ENCODE peak calls at places on chromosomes 4 and X, in ten cellular contexts. B is endodermal cell, J is neuronal stem cell, Z is spleen, V is IMR-90, U is lung, K is heart left ventricle, P is adipocyte, T is upper lobe of right lung, W is mucosa of descending colon. D is an unnamed sample. For H3K36me3, the result is how much of the 10 kb centered on the place peaks cover.

GRCh38 chrX:23887448-23887847 is 20.3 kb downstream of the APOO start:
- DNase-seq in B (no peak), J (no peak), Z (no peak), V (no peak), U (no peak), K (no peak), P (no peak), T (no peak), W (no peak), D (no peak)

GRCh38 chr4:124183926-124184325 is 528.6 kb downstream of the ANKRD50 start:
- DNase-seq in B (no peak), J (no peak), Z (no peak), V (peak), U (no peak), K (no peak), P (peak), T (no peak), W (no peak), D (peak)

GRCh38 chr4:95547708-95548471 is 883 bp downstream of the UNC5C start:
- DNase-seq in B (peak), J (peak), Z (no peak), V (no peak), U (no peak), K (peak), P (peak), T (no peak), W (peak), D (no peak)

GRCh38 chr4:40594261-40595178 is 35.1 kb downstream of the RBM47 start:
- DNase-seq in B (no peak), J (no peak), Z (no peak), V (peak), U (no peak), K (no peak), P (peak), T (no peak), W (no peak), D (peak)

GRCh38 chr4:80138556-80139538 is 58.5 kb upstream of the PRDM8 start:
- DNase-seq in B (no peak), J (no peak), Z (peak), V (peak), U (no peak), K (no peak), P (peak), T (no peak), W (no peak), D (peak)

GRCh38 chrX:133897593-133898163 is 87.7 kb downstream of the GPC3 start:
- DNase-seq in B (no peak), J (no peak), Z (no peak), V (no peak), U (no peak), K (no peak), P (peak), T (no peak), W (no peak), D (no peak)

GRCh38 chrX:489805-490204 is 103.1 kb upstream of the PPP2R3B start:
- DNase-seq in B (no peak), J (no peak), Z (peak), V (no peak), U (no peak), K (no peak), P (no peak), T (peak), W (no peak), D (no peak)

GRCh38 chr4:64361399-64361740 is 47.9 kb downstream of the TECRL start:
- DNase-seq in B (no peak), J (no peak), Z (no peak), V (no peak), U (no peak), K (no peak), P (no peak), T (no peak), W (no peak), D (no peak)

GRCh38 chr4:175246941-175247340 is 328.8 kb downstream of the ADAM29 start:
- DNase-seq in B (no peak), J (no peak), Z (no peak), V (peak), U (no peak), K (no peak), P (peak), T (no peak), W (no peak), D (peak)

GRCh38 chr4:1523033-1523432 is 116.8 kb upstream of the NKX1-1 start:
- DNase-seq in B (no peak), J (no peak), Z (peak), V (no peak), U (no peak), K (no peak), P (no peak), T (no peak), W (peak), D (no peak)

GRCh38 chr4:1520145-1520661 is 114.0 kb upstream of the NKX1-1 start:
- DNase-seq in B (no peak), J (no peak), Z (peak), V (no peak), U (no peak), K (no peak), P (no peak), T (peak), W (peak), D (no peak)

GRCh38 chr4:1523506-1523905 is 117.3 kb upstream of the NKX1-1 start:
- DNase-seq in B (no peak), J (no peak), Z (peak), V (no peak), U (no peak), K (peak), P (no peak), T (no peak), W (peak), D (no peak)

GRCh38 chr4:1522606-1523005 is 116.4 kb upstream of the NKX1-1 start:
- DNase-seq in B (no peak), J (no peak), Z (peak), V (no peak), U (no peak), K (no peak), P (no peak), T (no peak), W (no peak), D (no peak)

DNA sequence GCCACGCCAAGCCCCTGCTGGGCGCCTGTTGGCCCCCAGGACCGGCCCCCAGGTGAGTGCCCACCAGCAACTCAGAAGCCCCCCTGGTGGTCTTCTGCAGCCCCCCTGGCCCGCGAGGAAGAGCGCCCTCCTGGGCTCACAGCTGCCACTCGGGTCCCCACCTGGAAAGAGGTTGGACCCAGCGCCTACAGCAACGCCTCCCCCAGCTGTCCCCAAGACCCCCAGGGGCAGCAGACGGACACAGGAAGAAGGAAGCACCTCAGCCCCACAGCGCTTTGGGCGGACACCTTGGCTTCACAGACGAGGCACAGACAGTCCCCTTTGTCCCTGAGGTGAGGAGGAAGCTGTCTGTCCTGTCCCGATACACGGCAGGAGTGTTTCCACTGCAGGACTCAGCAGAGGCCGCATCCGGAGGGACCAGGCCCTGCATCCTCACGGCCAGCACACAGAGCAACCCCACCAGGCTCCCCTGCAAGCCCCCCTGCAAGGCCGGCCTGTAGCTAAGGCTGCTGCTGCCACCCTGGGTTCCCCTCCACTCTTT is 115.6 kb upstream of the NKX1-1 start:
- DNase-seq in B (no peak), J (no peak), Z (peak), V (no peak), U (no peak), K (no peak), P (no peak), T (peak), W (no peak), D (no peak)
- H3K4me3 ChIP-seq in B (no peak), J (no peak), Z (no peak), V (no peak), U (no peak), K (no peak), P (no peak), T (no peak), W (no peak), D (no peak)

GRCh38 chr4:1356181-1356998 is 9.4 kb downstream of the UVSSA start:
- DNase-seq in B (peak), J (peak), Z (peak), V (peak), U (peak), K (peak), P (peak), T (no peak), W (no peak), D (no peak)
- H3K36me3 ChIP-seq in B (under half), J (half or more), Z (under half), V (under half), U (under half), K (under half), P (half or more), T (under half), W (under half), D (under half)

DNA sequence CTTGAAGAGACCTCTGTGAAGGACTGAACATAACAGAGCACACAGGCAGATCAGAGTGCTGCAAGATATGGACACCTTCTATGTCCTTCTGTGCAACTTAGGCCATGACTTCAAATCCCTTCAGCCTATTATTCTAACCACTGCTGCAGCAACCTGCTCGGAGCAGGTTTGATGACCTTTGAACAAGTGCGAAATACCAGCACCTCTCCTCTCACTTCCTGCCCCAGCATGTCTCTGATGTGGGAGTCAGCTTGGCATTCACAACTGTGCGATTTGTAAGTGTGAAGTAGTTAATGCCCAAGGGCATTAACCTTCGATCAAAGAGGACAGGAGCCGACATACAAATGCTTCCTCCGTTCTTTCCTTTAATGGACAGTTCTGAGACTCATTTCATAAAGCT is 1.6 kb upstream of the EXOC1 start:
- DNase-seq in B (peak), J (no peak), Z (no peak), V (no peak), U (no peak), K (no peak), P (no peak), T (no peak), W (no peak), D (peak)
- H3K4me3 ChIP-seq in B (peak), J (no peak), Z (no peak), V (no peak), U (no peak), K (no peak), P (no peak), T (no peak), W (no peak), D (no peak)

GRCh38 chr4:22417408-22417807 is 98.5 kb downstream of the ADGRA3 start:
- DNase-seq in B (no peak), J (no peak), Z (no peak), V (no peak), U (no peak), K (no peak), P (no peak), T (no peak), W (no peak), D (no peak)
- H3K36me3 ChIP-seq in B (half or more), J (half or more), Z (under half), V (under half), U (under half), K (under half), P (under half), T (under half), W (under half), D (under half)

GRCh38 chr4:38762560-38762959 is 20.2 kb downstream of the TLR10 start:
- DNase-seq in B (peak), J (no peak), Z (peak), V (no peak), U (no peak), K (no peak), P (no peak), T (no peak), W (no peak), D (no peak)
- H3K4me3 ChIP-seq in B (no peak), J (no peak), Z (no peak), V (no peak), U (no peak), K (no peak), P (no peak), T (no peak), W (no peak), D (no peak)

DNA sequence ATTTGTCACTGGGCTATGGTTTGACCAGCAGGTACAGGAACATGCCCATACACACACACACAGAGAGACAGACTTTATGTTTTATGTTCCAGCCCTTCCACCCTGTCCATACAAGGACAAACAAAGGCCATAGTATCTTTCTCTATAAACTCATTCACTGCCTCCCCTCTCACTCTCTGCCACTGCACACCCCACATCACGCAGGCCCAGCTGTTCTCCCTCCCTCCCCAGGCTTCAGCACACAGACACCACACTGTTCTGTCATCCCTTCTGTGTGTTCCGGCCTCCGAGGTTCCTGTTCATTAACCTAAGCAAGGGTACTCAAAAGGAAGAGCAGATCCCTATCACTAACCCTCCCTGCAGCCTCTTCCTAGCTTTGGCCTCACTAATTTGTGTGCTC is 17.8 kb downstream of the LAS1L start:
- DNase-seq in B (no peak), J (no peak), Z (no peak), V (no peak), U (no peak), K (no peak), P (no peak), T (no peak), W (no peak), D (no peak)
- H3K36me3 ChIP-seq in B (under half), J (half or more), Z (under half), V (under half), U (under half), K (under half), P (under half), T (under half), W (under half), D (under half)

DNA sequence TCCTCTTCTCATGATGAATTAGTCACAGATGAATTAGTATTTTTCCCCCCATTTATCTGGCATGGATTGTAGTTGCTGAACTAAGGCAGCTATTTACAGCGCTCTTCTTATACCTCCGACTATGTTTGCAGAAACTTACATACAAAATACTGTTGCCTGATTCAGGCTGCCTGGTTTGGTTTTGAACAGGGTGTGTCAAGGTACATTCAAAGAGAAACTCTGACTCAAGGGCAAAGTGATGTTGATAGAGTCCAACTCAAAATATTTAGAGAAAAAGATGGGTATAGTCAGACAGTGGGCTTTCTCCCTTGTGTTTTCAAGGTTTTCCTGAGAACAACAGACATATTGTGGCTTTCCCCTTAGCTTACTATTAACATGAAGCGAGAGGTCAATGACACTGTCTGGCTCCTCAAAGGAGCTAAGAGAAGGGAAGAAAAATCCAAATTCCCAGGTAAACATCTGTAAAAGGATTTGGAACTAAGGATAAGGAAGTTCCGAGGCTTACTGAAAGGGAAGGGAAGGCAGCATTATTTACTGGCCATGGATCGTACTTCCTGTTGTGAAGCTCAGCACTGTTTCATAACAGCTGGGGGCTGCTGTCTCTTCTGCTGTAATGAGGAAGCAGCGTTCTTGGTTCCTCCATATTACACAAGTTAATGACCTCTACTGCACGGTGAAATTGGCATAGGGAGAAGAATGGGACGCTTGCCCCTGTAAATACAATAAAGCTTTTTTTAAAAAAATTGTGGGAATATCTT is 30.9 kb downstream of the FAM9C start:
- DNase-seq in B (no peak), J (no peak), Z (no peak), V (no peak), U (no peak), K (peak), P (no peak), T (no peak), W (no peak), D (no peak)
- H3K4me3 ChIP-seq in B (no peak), J (no peak), Z (no peak), V (no peak), U (no peak), K (no peak), P (no peak), T (no peak), W (no peak), D (no peak)

GRCh38 chr4:498328-498919 is 532 bp downstream of the ZNF721 start:
- DNase-seq in B (no peak), J (no peak), Z (no peak), V (no peak), U (no peak), K (no peak), P (peak), T (no peak), W (no peak), D (no peak)
- H3K36me3 ChIP-seq in B (half or more), J (half or more), Z (under half), V (under half), U (under half), K (under half), P (under half), T (under half), W (under half), D (under half)

D was measured in bronchial epithelial cell.